ENCODE peak calls at places on chromosomes 11 and 22, in four cellular contexts. D, Q, Z and L are unnamed samples.

GRCh38 chr11:130137999-130138398 is 21.6 kb upstream of the ST14 start:
- DNase-seq in Q (no peak), D (no peak), Z (no peak), L (no peak)

GRCh38 chr11:31492320-31492913 is 17.0 kb downstream of the IMMP1L start:
- DNase-seq in D (no peak), Q (peak; percentile 87), Z (no peak), L (no peak)

GRCh38 chr11:27058456-27058855 is 17.8 kb downstream of the BBOX1 start:
- DNase-seq in D (no peak), Q (no peak), Z (no peak), L (no peak)

GRCh38 chr11:11816511-11817319 is 25.1 kb upstream of the USP47 start:
- DNase-seq in D (no peak), Z (no peak), Q (peak; percentile 76), L (no peak)

GRCh38 chr11:107683807-107684206 is 28.0 kb downstream of the SLN start:
- DNase-seq in Q (no peak), Z (no peak), D (no peak), L (no peak)

GRCh38 chr11:14537134-14537599 is 17.0 kb upstream of the PSMA1 start:
- DNase-seq in D (no peak), Z (no peak), Q (peak; percentile 55), L (peak; percentile 41)

GRCh38 chr22:31263896-31264295 is 28.4 kb downstream of the PIK3IP1 start:
- DNase-seq in Q (no peak), D (no peak), Z (no peak), L (no peak)

GRCh38 chr11:9144828-9145227 is 53.4 kb upstream of the SCUBE2 start:
- DNase-seq in D (no peak), Z (no peak), Q (peak; percentile 52), L (peak; percentile 6)

GRCh38 chr11:121112498-121113455 is 11.7 kb downstream of the TECTA start:
- DNase-seq in Q (peak; percentile 81), Z (no peak), D (peak; percentile 65), L (peak; percentile 30)

GRCh38 chr11:8533332-8533731 is 60.7 kb downstream of the STK33 start:
- DNase-seq in Z (no peak), Q (no peak), D (no peak), L (no peak)

GRCh38 chr22:48881326-48881980 is 946.2 kb downstream of the BRD1 start:
- DNase-seq in Q (no peak), Z (peak; percentile 32), D (peak; percentile 3), L (no peak)

GRCh38 chr22:26781062-26781461 is 123.7 kb downstream of the MIAT start:
- DNase-seq in Z (no peak), D (no peak), Q (no peak), L (no peak)

GRCh38 chr11:64744544-64745218 is 739 bp upstream of the RASGRP2 start:
- DNase-seq in D (peak; percentile 65), Q (no peak), Z (peak; percentile 92), L (no peak)

GRCh38 chr11:20043992-20044391 is 116.3 kb downstream of the DBX1 start:
- DNase-seq in D (no peak), Z (no peak), Q (no peak), L (no peak)

GRCh38 chr11:110430267-110431211 is 791 bp downstream of the FDX1 start:
- DNase-seq in D (no peak), Q (peak; percentile 60), Z (no peak), L (no peak)

GRCh38 chr11:64803846-64804345 is 882 bp upstream of the MAP4K2 start:
- DNase-seq in Z (no peak), D (no peak), Q (no peak), L (no peak)

GRCh38 chr11:64960719-64961118 is 11.2 kb downstream of the MAJIN start:
- DNase-seq in Z (no peak), D (no peak), Q (no peak), L (no peak)

DNA sequence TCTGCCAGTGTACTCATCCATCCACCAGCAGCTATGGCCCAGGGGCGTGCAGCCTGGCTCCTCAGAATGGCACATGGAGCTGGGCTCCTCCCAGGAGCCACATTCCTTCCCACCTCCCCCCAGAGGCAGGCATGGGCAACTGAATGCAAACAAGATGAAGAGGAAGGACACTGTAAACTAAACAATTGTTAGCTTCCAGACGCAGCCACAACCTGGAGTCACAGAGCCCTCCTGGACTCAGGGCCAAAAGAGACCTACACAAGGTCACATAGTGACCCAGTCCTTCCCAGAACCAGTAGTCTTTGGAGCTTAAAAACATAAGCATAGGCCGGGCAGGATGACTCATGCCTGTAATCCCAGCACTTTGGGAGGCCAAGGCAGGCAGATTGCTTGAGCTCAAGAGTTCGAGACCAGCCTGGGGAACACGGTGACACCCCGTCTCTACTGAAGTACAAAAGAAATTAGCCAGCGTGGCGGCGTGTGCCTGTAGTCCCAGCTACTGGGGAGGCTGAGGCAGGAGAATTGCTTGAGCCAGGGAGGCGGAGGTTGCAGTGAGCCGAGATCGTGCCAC is 30.7 kb upstream of the CLDN5 start:
- DNase-seq in Z (no peak), D (no peak), Q (peak; percentile 55), L (no peak)
- H3K4me3 ChIP-seq in Z (no peak overlapping the region), D (no peak overlapping the region), Q (no peak overlapping the region), L (no peak overlapping the region)

DNA sequence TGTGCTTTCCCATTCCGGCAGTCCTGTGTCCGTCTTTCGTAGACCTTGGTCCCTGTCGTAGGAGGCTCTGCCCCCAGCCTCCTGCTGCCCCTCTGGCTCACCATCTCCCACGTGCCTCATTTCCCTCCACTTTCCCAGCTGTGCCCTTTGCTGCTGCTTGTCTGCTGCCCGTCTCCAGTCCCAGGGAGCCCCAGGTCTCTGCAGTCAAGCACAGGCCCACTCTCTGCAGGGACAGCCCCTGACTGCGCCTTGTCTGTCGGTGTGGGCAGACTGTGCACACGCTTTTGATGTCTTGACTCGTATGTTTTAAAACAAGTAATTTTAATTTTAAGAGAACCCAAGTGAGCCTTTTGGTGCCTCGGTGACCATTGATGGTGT is 12.4 kb downstream of the DGCR8 start:
- DNase-seq in Z (peak; percentile 63), Q (no peak), D (no peak), L (no peak)
- H3K4me3 ChIP-seq in Z (peak overlapping the region; percentile 16), Q (no peak overlapping the region), D (no peak overlapping the region), L (no peak overlapping the region)

GRCh38 chr22:23238707-23239106 is 58.4 kb downstream of the BCR start:
- DNase-seq in Q (no peak), Z (no peak), D (peak; percentile 15), L (no peak)

GRCh38 chr22:23239429-23239828 is 59.1 kb downstream of the BCR start:
- DNase-seq in Z (no peak), Q (no peak), D (peak; percentile 12), L (no peak)

GRCh38 chr22:23241562-23242472 is 61.5 kb downstream of the BCR start:
- DNase-seq in Z (no peak), D (peak; percentile 2), Q (no peak), L (no peak)

GRCh38 chr22:23242473-23243001 is 62.2 kb downstream of the BCR start:
- DNase-seq in D (peak; percentile 34), Z (no peak), Q (peak; percentile 66), L (no peak)

DNA sequence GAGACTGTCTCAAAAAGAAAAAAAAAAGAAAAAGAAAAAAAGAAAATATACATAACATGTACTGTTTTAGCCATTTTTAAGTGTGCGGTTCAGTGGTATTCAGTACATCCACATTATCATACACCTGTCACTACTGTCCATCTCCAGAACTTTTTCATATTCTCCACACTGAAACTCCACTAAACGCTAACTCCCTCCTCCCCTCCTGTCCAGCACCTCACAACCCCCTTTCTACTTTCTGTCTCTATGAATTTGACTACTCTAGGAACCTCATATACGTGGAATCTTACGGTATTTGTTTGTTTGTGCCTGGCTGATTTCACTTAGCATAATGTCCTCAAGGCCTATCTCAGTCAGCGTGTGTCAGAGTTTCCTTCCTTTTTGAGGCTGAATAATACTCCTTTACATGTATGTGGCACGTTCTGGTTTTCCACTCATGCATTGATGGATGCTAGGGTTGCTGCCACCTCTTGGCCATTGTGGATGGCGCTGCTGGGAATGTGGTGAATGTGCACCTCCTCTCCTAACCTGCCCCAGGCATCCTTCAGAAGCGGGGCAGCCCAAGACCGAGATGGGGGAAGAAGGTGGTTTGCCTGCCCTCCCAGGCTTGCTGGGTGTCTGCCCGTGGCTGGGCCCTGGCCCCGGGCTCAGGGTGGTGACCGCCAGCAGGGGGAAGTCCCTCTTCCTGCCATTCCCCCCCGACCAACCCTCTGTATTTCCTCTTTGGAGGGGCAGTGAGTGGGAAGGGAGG is 60.5 kb downstream of the BCR start:
- DNase-seq in D (peak; percentile 35), Q (no peak), Z (no peak), L (no peak)
- H3K4me3 ChIP-seq in D (no peak overlapping the region), Q (no peak overlapping the region), Z (no peak overlapping the region), L (no peak overlapping the region)

GRCh38 chr11:46334211-46334610 is 13.1 kb upstream of the DGKZ start:
- DNase-seq in Q (no peak), Z (no peak), D (no peak), L (no peak)

GRCh38 chr11:46331653-46331984 is 15.6 kb upstream of the DGKZ start:
- DNase-seq in Q (no peak), D (no peak), Z (no peak), L (peak; percentile 76)

GRCh38 chr11:46333129-46333947 is 13.9 kb upstream of the DGKZ start:
- DNase-seq in Q (no peak), Z (peak; percentile 85), D (no peak), L (no peak)

GRCh38 chr11:46332093-46332567 is 15.1 kb upstream of the DGKZ start:
- DNase-seq in Q (no peak), Z (no peak), D (no peak), L (no peak)

GRCh38 chr11:46332568-46333128 is 14.6 kb upstream of the DGKZ start:
- DNase-seq in D (no peak), Q (no peak), Z (no peak), L (no peak)
- H3K4me3 ChIP-seq in D (peak overlapping the region; percentile 62), Q (peak overlapping the region; percentile 30), Z (peak overlapping the region; percentile 72), L (peak overlapping the region; percentile 41)

GRCh38 chr11:3159296-3160190 is 5.6 kb downstream of the OSBPL5 start:
- DNase-seq in Q (peak; percentile 56), Z (peak; percentile 69), D (peak; percentile 83), L (no peak)

GRCh38 chr11:3161720-3162409 is 3.2 kb downstream of the OSBPL5 start:
- DNase-seq in D (peak; percentile 36), Z (peak; percentile 58), Q (no peak), L (no peak)

GRCh38 chr11:3161309-3161708 is 3.8 kb downstream of the OSBPL5 start:
- DNase-seq in Q (no peak), D (peak; percentile 49), Z (peak; percentile 65), L (no peak)

GRCh38 chr11:3158821-3159220 is 6.3 kb downstream of the OSBPL5 start:
- DNase-seq in Q (no peak), D (peak; percentile 20), Z (peak; percentile 55), L (no peak)

GRCh38 chr11:3160252-3161031 is 4.7 kb downstream of the OSBPL5 start:
- DNase-seq in D (peak; percentile 93), Z (peak; percentile 88), Q (peak; percentile 96), L (no peak)
- H3K4me3 ChIP-seq in D (peak overlapping the region; percentile 70), Z (peak overlapping the region; percentile 65), Q (peak overlapping the region; percentile 61), L (no peak overlapping the region)